ENCODE peak calls at places on chromosomes 13 and 19, in four cellular contexts. I is HTR-8/SVneo, S is activated B cell treated with CpG ODN at 0.5 μM for 24 hours, C is left colon. W is an unnamed sample.

GRCh38 chr13:110815471-110816204 is 99.2 kb downstream of the ANKRD10 start:
- DNase-seq in C (no peak), S (no peak), I (no peak), W (no peak)

GRCh38 chr19:3034194-3034844 is 5.2 kb upstream of the TLE2 start:
- DNase-seq in S (no peak), C (peak; percentile 36), I (no peak), W (no peak)

GRCh38 chr19:35509861-35510625 is 3.4 kb downstream of the DMKN start:
- DNase-seq in I (peak; percentile 90), C (peak; percentile 86), S (peak; percentile 76), W (peak; percentile 63)

GRCh38 chr19:44092108-44092507 is 2.1 kb upstream of the ZNF224 start:
- DNase-seq in S (no peak), I (no peak), C (no peak), W (no peak)

GRCh38 chr19:40416918-40417713 is 3.9 kb upstream of the PRX start:
- DNase-seq in C (peak; percentile 41), I (no peak), S (no peak), W (no peak)

GRCh38 chr19:56294557-56294956 is 20.1 kb downstream of the ZSCAN5A start:
- DNase-seq in C (no peak), I (no peak), S (no peak), W (no peak)

GRCh38 chr19:53183146-53183545 is 10.0 kb downstream of the ZNF665 start:
- DNase-seq in C (no peak), I (peak; percentile 47), S (no peak), W (no peak)

GRCh38 chr19:55228015-55228391 is 560 bp downstream of the TMEM86B start:
- DNase-seq in C (no peak), I (no peak), S (no peak), W (no peak)

GRCh38 chr13:43580280-43580679 is 206.5 kb downstream of the ENOX1 start:
- DNase-seq in C (no peak), S (no peak), I (no peak), W (no peak)

GRCh38 chr19:4174212-4174894 is 8.0 kb downstream of the SIRT6 start:
- DNase-seq in C (peak; percentile 53), I (no peak), S (no peak), W (no peak)

GRCh38 chr19:29372921-29373797 is 152.6 kb upstream of the VSTM2B start:
- DNase-seq in I (no peak), S (no peak), C (no peak), W (no peak)

GRCh38 chr13:29677627-29678026 is 82.1 kb upstream of the SLC7A1 start:
- DNase-seq in S (no peak), I (no peak), C (no peak), W (no peak)

GRCh38 chr19:13883665-13884064 is 6.7 kb downstream of the NANOS3 start:
- DNase-seq in S (no peak), I (no peak), C (no peak), W (no peak)